ENCODE peak calls at places on chromosomes 16 and 17, in four cellular contexts. F is HS-27A, O is endodermal cell, M is GM03348. X is an unnamed sample.

GRCh38 chr17:68035131-68035522 is 408 bp upstream of the KPNA2 start:
- DNase-seq in O (peak; percentile 98), F (no peak), M (no peak), X (no peak)

GRCh38 chr17:81309140-81309858 is 14.2 kb upstream of the SLC38A10 start:
- DNase-seq in M (peak; percentile 88), F (no peak), O (peak; percentile 92), X (peak; percentile 90)

GRCh38 chr16:649646-650045 is 481 bp downstream of the WDR90 start:
- DNase-seq in F (no peak), O (no peak), M (peak; percentile 57), X (no peak)

GRCh38 chr17:28960256-28961106 is 9.2 kb upstream of the PHF12 start:
- DNase-seq in F (no peak), M (no peak), O (peak; percentile 49), X (no peak)

GRCh38 chr16:19578378-19578851 is 22.9 kb downstream of the VPS35L start:
- DNase-seq in F (no peak), O (no peak), M (no peak), X (no peak)

GRCh38 chr17:64698725-64699124 is 36.6 kb upstream of the SMURF2 start:
- DNase-seq in O (no peak), F (no peak), M (peak; percentile 54), X (no peak)

GRCh38 chr16:70649300-70649699 is 2.9 kb downstream of the IL34 start:
- DNase-seq in O (no peak), M (no peak), F (no peak), X (no peak)

GRCh38 chr16:66933776-66934137 is 445 bp downstream of the CIAO2B start:
- DNase-seq in O (no peak), M (no peak), F (no peak), X (no peak)

GRCh38 chr16:54921229-54921824 is 9.3 kb upstream of the IRX5 start:
- DNase-seq in M (peak; percentile 46), F (no peak), O (no peak), X (no peak)

GRCh38 chr16:4788489-4788889 is 344 bp upstream of the SEPTIN12 start:
- DNase-seq in M (no peak), F (no peak), O (peak; percentile 47), X (no peak)

GRCh38 chr17:56833812-56834379 is at the start of the genes C17orf67 and DGKE:
- DNase-seq in O (peak; percentile 100), M (peak; percentile 100), F (peak; percentile 79), X (peak; percentile 96)

GRCh38 chr17:77120866-77121265 is 19.9 kb upstream of the SEC14L1 start:
- DNase-seq in F (no peak), O (no peak), M (no peak), X (no peak)

GRCh38 chr17:80812362-80813088 is 179.1 kb upstream of the CHMP6 start:
- DNase-seq in M (no peak), O (peak; percentile 38), F (no peak), X (no peak)

GRCh38 chr16:53282328-53282727 is 151.9 kb upstream of the RBL2 start:
- DNase-seq in M (no peak), O (no peak), F (no peak), X (no peak)

GRCh38 chr17:8611671-8612298 is 18.7 kb downstream of the MYH10 start:
- DNase-seq in M (peak; percentile 50), O (no peak), F (no peak), X (no peak)

GRCh38 chr17:20225162-20226115 is 216.3 kb downstream of the SPECC1 start:
- DNase-seq in F (no peak), O (no peak), M (no peak), X (peak; percentile 72)

GRCh38 chr17:80618304-80618703 is 73.7 kb downstream of the RPTOR start:
- DNase-seq in O (no peak), M (no peak), F (no peak), X (no peak)

GRCh38 chr17:35460354-35460851 is 11.8 kb upstream of the SLFN13 start:
- DNase-seq in O (peak; percentile 97), F (no peak), M (peak; percentile 4), X (peak; percentile 87)

GRCh38 chr16:78215222-78215621 is 115.8 kb downstream of the WWOX start:
- DNase-seq in O (no peak), F (no peak), M (no peak), X (no peak)

GRCh38 chr16:160691-161190 is 5.0 kb upstream of the HBM start:
- DNase-seq in O (no peak), M (no peak), F (no peak), X (no peak)

GRCh38 chr17:73230088-73230487 is 31.6 kb downstream of the CPSF4L start:
- DNase-seq in M (no peak), O (peak; percentile 45), F (no peak), X (no peak)

GRCh38 chr17:77253611-77254051 is 112.9 kb downstream of the SEC14L1 start:
- DNase-seq in F (no peak), O (peak; percentile 60), M (no peak), X (no peak)

X was measured in mesendoderm.